ENCODE peak calls at places on chromosomes 4 and X, in eight cellular contexts. S, T, E, D, R, A, Z and N are unnamed samples.

GRCh38 chr4:845233-845835 is 19.4 kb upstream of the CPLX1 start:
- DNase-seq in R (peak; percentile 15), Z (no peak), A (no peak), T (peak; percentile 36), S (no peak), E (no peak), D (no peak), N (no peak)

GRCh38 chrX:17860811-17861495 is at the start of gene RAI2:
- DNase-seq in Z (peak; percentile 23), S (no peak), A (no peak), E (peak; percentile 34), D (no peak), R (no peak), T (no peak), N (no peak)

GRCh38 chr4:70768301-70768948 is 46.7 kb downstream of the RUFY3 start:
- DNase-seq in D (no peak), S (no peak), T (peak; percentile 63), Z (no peak), E (no peak), R (peak; percentile 18), A (no peak), N (no peak)

GRCh38 chr4:88706574-88706973 is 8.9 kb upstream of the NAP1L5 start:
- DNase-seq in R (peak; percentile 58), E (peak; percentile 20), T (peak; percentile 83), S (no peak), D (no peak), Z (peak; percentile 63), A (no peak), N (peak; percentile 54)

GRCh38 chr4:30073001-30073710 is 647.0 kb upstream of the PCDH7 start:
- DNase-seq in D (no peak), T (peak; percentile 5), E (no peak), R (no peak), S (no peak), Z (no peak), A (no peak), N (no peak)

GRCh38 chrX:38513087-38513742 is 48.1 kb upstream of the TSPAN7 start:
- DNase-seq in D (no peak), T (no peak), A (no peak), S (no peak), R (no peak), Z (peak; percentile 71), E (no peak), N (no peak)

GRCh38 chr4:129043523-129043922 is 49.8 kb downstream of the SCLT1 start:
- DNase-seq in T (peak; percentile 57), A (no peak), R (peak; percentile 46), S (no peak), E (no peak), D (no peak), Z (no peak), N (no peak)

GRCh38 chr4:184506527-184507121 is 32.3 kb upstream of the IRF2 start:
- DNase-seq in D (peak; percentile 14), R (no peak), Z (no peak), A (no peak), E (no peak), S (peak; percentile 78), T (peak; percentile 4), N (no peak)

DNA sequence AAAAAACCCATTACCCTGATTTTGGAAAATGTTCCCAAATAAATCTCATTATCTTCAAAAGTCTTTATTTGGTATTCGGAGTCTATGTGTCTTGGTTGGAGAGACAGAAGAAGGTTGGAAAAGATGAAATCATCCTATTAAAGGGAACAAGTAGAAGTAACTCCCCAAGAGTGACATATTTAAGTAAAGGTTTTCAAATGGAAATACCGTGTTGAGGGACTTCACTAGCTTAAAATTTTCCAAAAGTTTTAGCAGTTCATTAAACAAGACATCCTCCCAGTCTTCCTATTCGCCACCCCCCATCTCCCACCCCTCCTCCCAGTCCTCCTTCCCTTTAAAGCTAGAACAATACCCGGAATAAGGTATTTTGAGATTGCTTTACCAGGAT is 62.7 kb upstream of the CCDC160 start:
- DNase-seq in T (no peak), S (no peak), D (no peak), Z (no peak), E (no peak), A (no peak), R (no peak), N (no peak)
- H3K4me3 ChIP-seq in T (no peak overlapping the region), S (no peak overlapping the region), D (peak overlapping the region; percentile 49), Z (no peak overlapping the region), E (peak overlapping the region; percentile 57), A (no peak overlapping the region), R (no peak overlapping the region), N (no peak overlapping the region)

GRCh38 chrX:151753313-151754041 is 18.9 kb downstream of the CNGA2 start:
- DNase-seq in R (peak; percentile 36), S (no peak), E (peak; percentile 54), Z (peak; percentile 18), A (peak; percentile 13), D (no peak), T (peak; percentile 63), N (peak; percentile 10)
- TF ChIP-seq CTCF in R (peak; percentile 71), S (peak; percentile 75), E (peak; percentile 56), Z (peak; percentile 74), A (peak; percentile 67), D (peak; percentile 58), T (peak; percentile 88), N (peak; percentile 83)

GRCh38 chr4:96887857-96888256 is 1048.0 kb downstream of the PDHA2 start:
- DNase-seq in R (no peak), S (no peak), E (no peak), A (no peak), D (no peak), T (no peak), Z (no peak), N (no peak)
- H3K4me3 ChIP-seq in R (no peak overlapping the region), S (no peak overlapping the region), E (no peak overlapping the region), A (no peak overlapping the region), D (no peak overlapping the region), T (no peak overlapping the region), Z (no peak overlapping the region), N (no peak overlapping the region)

DNA sequence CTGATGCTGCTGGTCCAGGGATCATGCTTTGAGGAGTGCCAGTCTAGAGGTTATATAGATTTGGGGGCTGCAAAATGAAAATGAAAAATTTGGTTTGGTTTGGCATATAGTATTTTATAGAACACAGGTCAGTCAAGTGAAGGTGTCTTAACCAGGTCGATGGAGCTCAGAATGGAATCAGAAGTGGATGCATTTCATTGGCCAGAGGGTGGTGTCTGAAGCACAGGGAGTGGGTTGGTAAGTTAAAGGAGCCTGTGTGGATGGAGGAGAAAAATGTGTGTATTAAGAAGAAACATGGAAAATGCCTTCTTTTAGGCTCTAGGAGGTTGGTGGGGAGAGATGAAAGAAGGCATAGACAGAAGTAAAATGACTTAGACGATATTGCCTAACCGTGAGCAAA is 8.6 kb downstream of the GALNT7 start:
- DNase-seq in R (no peak), S (no peak), A (no peak), T (no peak), Z (no peak), D (no peak), E (no peak), N (no peak)
- TF ChIP-seq CTCF in R (no peak), S (no peak), A (no peak), T (no peak), Z (no peak), D (no peak), E (no peak), N (no peak)

GRCh38 chr4:6999172-7000086 is 43.7 kb upstream of the TADA2B start:
- DNase-seq in D (no peak), A (peak; percentile 78), Z (no peak), R (no peak), T (peak; percentile 6), E (no peak), S (no peak), N (no peak)
- H3K4me3 ChIP-seq in D (no peak overlapping the region), A (peak overlapping the region; percentile 37), Z (no peak overlapping the region), R (no peak overlapping the region), T (no peak overlapping the region), E (no peak overlapping the region), S (no peak overlapping the region), N (no peak overlapping the region)